ENCODE peak calls at places on chromosome 1, in six cellular contexts. H is WTC11, D is K562, G is HepG2, F is H1, O is GM12878. N is an unnamed sample.

GRCh38 chr1:8197493-8198282 is 120.2 kb upstream of the SLC45A1 start:
- DNase-seq in H (no peak), D (peak), G (peak), F (no peak), O (no peak), N (no peak)

GRCh38 chr1:117824612-117825011 is 104.8 kb downstream of the GDAP2 start:
- DNase-seq in H (no peak), D (no peak), G (no peak), F (no peak), O (no peak), N (no peak)

GRCh38 chr1:95126366-95126765 is 9.2 kb downstream of the TLCD4 start:
- DNase-seq in H (no peak), D (no peak), G (no peak), F (no peak), O (no peak), N (no peak)

GRCh38 chr1:68230901-68231626 is 1.3 kb downstream of the WLS start:
- DNase-seq in H (peak), D (no peak), G (no peak), F (no peak), O (no peak), N (peak)

GRCh38 chr1:18783705-18784522 is 75.5 kb downstream of the TAS1R2 start:
- DNase-seq in H (no peak), D (no peak), G (no peak), F (no peak), O (no peak), N (peak)

GRCh38 chr1:24861821-24862727 is 68.0 kb downstream of the RUNX3 start:
- DNase-seq in H (no peak), D (no peak), G (no peak), F (no peak), O (no peak), N (peak)

GRCh38 chr1:30384286-30385245 is 338.8 kb downstream of the MATN1 start:
- DNase-seq in H (no peak), D (no peak), G (no peak), F (no peak), O (no peak), N (no peak)

GRCh38 chr1:26408604-26409003 is 2.0 kb upstream of the LIN28A start:
- DNase-seq in H (peak), D (peak), G (peak), F (no peak), O (no peak), N (peak)

GRCh38 chr1:19769211-19769932 is 30.3 kb downstream of the TMCO4 start:
- DNase-seq in H (peak), D (no peak), G (no peak), F (no peak), O (no peak), N (no peak)

GRCh38 chr1:27060879-27061278 is 48.2 kb upstream of the TENT5B start:
- DNase-seq in H (no peak), D (no peak), G (no peak), F (no peak), O (no peak), N (no peak)

GRCh38 chr1:84724128-84724860 is 34.0 kb upstream of the SSX2IP start:
- DNase-seq in H (peak), D (peak), G (peak), F (peak), O (no peak), N (peak)

GRCh38 chr1:112083487-112083886 is 94.0 kb upstream of the KCND3 start:
- DNase-seq in H (no peak), D (no peak), G (no peak), F (no peak), O (no peak), N (peak)

GRCh38 chr1:96804649-96805048 is 83.1 kb downstream of the PTBP2 start:
- DNase-seq in H (no peak), D (no peak), G (no peak), F (no peak), O (no peak), N (peak)

GRCh38 chr1:65075123-65075976 is 72.7 kb upstream of the AK4 start:
- DNase-seq in H (peak), D (peak), G (peak), F (no peak), O (no peak), N (peak)

GRCh38 chr1:227889863-227890405 is 57.8 kb downstream of the WNT9A start:
- DNase-seq in H (no peak), D (no peak), G (no peak), F (no peak), O (no peak), N (no peak)

GRCh38 chr1:10778640-10779039 is 17.8 kb downstream of the CASZ1 start:
- DNase-seq in H (no peak), D (no peak), G (no peak), F (no peak), O (no peak), N (no peak)

GRCh38 chr1:229842302-229843255 is 216.5 kb downstream of the URB2 start:
- DNase-seq in H (no peak), D (no peak), G (no peak), F (no peak), O (no peak), N (no peak)
- TF ChIP-seq CREB1 in H (no peak), D (no peak), G (no peak), F (no peak), O (no peak), N (no peak)

DNA sequence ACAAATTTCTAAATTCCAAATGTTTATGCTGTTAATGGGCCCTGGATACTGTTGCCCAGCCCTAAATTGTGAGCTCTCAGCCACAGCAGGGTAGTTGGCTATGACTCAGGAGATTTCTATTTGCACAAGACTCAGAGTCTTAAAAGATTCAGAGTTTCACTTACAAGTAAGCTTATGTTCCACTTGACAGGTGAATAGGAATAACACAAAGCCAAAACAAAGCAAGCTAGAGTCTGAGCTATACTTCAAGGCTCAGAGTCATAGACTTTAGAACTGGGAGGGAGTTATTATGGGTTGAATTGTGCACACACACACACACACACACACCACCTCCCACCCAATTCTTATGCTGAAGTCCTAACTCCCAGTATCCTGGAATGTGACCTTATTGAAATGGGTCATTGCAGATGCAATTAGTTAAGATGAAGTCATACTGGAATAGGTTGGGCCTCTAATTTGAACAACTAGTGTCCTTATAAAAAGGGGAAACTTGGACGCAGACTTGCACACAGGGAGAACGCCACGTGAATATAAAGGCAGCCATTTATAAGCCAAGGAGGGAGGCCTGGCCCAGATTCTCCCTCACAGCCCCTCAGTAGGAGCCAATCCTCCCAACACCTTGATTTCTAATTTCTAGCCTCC is 30.2 kb downstream of the PRDX6 start:
- DNase-seq in H (no peak), D (no peak), G (no peak), F (no peak), O (no peak), N (peak)
- TF ChIP-seq CREB1 in H (no peak), D (no peak), G (no peak), F (no peak), O (no peak), N (peak)

GRCh38 chr1:43425045-43425444 is 28.7 kb downstream of the HYI start:
- DNase-seq in H (no peak), D (no peak), G (no peak), F (no peak), O (no peak), N (no peak)

GRCh38 chr1:43423672-43424550 is 29.8 kb downstream of the HYI start:
- DNase-seq in H (no peak), D (no peak), G (no peak), F (no peak), O (no peak), N (no peak)

GRCh38 chr1:43421976-43422750 is 31.6 kb downstream of the HYI start:
- DNase-seq in H (peak), D (no peak), G (no peak), F (peak), O (no peak), N (peak)

GRCh38 chr1:43421396-43421795 is 31.7 kb downstream of the SZT2 start:
- DNase-seq in H (no peak), D (no peak), G (no peak), F (no peak), O (no peak), N (no peak)

GRCh38 chr1:43422995-43423671 is 30.6 kb downstream of the HYI start:
- DNase-seq in H (no peak), D (no peak), G (no peak), F (no peak), O (no peak), N (no peak)
- TF ChIP-seq CREB1 in H (no peak), D (no peak), G (no peak), F (no peak), O (no peak), N (no peak)

DNA sequence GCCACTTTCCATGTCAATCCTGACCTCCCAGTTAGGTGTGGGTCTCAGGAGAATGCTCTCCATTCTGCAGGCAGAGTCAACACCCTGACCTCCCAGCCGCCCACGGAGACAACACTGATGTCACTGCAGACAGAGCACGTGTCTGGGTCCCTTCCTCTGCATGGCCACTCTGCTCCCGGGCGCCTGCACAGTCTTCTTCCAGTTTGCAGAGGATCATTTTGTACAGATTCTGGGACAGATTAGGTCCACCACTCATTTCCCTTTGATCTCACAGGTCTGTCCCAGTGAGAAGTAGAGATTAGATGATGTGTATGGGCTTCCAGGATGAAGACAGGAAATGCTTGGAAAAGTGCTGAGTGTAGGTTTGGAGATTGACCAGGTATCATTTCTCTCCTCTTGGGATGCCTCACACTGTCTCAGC is 8.1 kb downstream of the MYBPHL start:
- DNase-seq in H (no peak), D (peak), G (peak), F (no peak), O (no peak), N (no peak)
- TF ChIP-seq CREB1 in H (no peak), D (no peak), G (peak), F (no peak), O (no peak), N (no peak)

DNA sequence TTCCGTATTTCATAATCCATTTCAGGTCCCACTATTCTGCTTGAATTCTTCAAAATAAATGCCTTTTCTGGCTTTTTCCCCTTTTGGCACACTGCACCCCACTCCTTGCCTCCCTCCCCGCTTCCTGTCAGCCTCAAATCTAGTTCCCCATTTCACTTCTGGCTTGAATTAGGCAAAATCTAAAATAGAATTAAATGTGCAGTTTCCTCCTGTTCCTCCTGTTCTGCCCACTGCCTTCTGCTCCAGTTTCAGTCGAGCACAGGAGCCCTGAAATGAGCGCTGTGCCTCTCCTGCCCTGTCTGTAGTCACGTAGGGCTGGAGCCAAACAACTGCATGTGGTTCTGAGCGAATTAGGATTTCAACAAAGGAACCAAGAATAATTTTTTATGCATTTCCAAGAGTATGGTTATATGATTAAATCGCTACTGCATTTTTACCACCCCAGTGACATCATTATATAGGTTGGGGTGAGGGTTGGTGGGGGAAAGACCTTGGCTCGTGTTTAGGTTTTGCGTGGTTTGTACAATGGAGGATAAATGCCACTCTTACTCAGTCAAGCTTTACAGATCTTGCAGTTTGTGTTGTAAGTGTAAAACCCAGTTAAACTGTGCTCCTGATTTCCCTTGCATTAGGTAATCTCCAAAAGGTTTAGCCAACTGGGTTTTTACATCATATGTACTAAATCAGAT is 114.9 kb downstream of the VPS13D start:
- DNase-seq in H (no peak), D (no peak), G (no peak), F (no peak), O (peak), N (no peak)
- TF ChIP-seq CREB1 in H (no peak), D (no peak), G (no peak), F (no peak), O (no peak), N (no peak)

N was measured in GM23338.